ENCODE peak calls at places on chromosomes 12 and 14, in six cellular contexts. N, M, E, Y, S and B are unnamed samples.

GRCh38 chr12:109946505-109946904 is 46.4 kb downstream of the TCHP start:
- DNase-seq in E (no peak), M (no peak), S (no peak), Y (no peak), N (no peak), B (no peak)

GRCh38 chr12:27462151-27462694 is 15.7 kb downstream of the SMCO2 start:
- DNase-seq in M (no peak), Y (no peak), S (no peak), N (peak), E (no peak), B (no peak)

GRCh38 chr12:113416091-113416754 is 6.0 kb upstream of the SDSL start:
- DNase-seq in Y (no peak), M (no peak), N (peak), E (no peak), S (no peak), B (no peak)

GRCh38 chr12:4987076-4987775 is 56.5 kb upstream of the KCNA5 start:
- DNase-seq in S (no peak), N (no peak), Y (no peak), M (no peak), E (no peak), B (no peak)

GRCh38 chr12:96751626-96752025 is 155.4 kb upstream of the NEDD1 start:
- DNase-seq in N (no peak), M (no peak), E (no peak), Y (no peak), S (no peak), B (no peak)

GRCh38 chr14:39469094-39469710 is 37.0 kb upstream of the FBXO33 start:
- DNase-seq in M (no peak), E (no peak), N (peak), Y (no peak), S (no peak), B (no peak)

GRCh38 chr12:49941556-49942511 is 8.7 kb upstream of the AQP2 start:
- DNase-seq in E (no peak), M (no peak), N (no peak), Y (no peak), S (no peak), B (no peak)

GRCh38 chr12:106682594-106683234 is 91.8 kb upstream of the RIC8B start:
- DNase-seq in S (no peak), E (no peak), M (no peak), N (no peak), Y (no peak), B (no peak)

GRCh38 chr14:76456200-76456599 is 80.3 kb downstream of the ESRRB start:
- DNase-seq in E (no peak), M (no peak), N (peak), S (peak), Y (no peak), B (no peak)

GRCh38 chr14:77032854-77033621 is 4.5 kb upstream of the IRF2BPL start:
- DNase-seq in S (peak), E (peak), N (peak), Y (peak), M (peak), B (peak)

GRCh38 chr12:44457465-44457864 is 418.6 kb downstream of the NELL2 start:
- DNase-seq in Y (no peak), E (no peak), M (no peak), S (no peak), N (no peak), B (no peak)

GRCh38 chr14:70735043-70735442 is 74.3 kb downstream of the MAP3K9 start:
- DNase-seq in M (no peak), S (peak), E (no peak), N (no peak), Y (no peak), B (no peak)

GRCh38 chr14:23099212-23099861 is 4.0 kb downstream of the C14orf119 start:
- DNase-seq in N (no peak), S (no peak), Y (no peak), E (no peak), M (no peak), B (no peak)

GRCh38 chr12:115319641-115320040 is 635.7 kb upstream of the TBX3 start:
- DNase-seq in S (no peak), Y (no peak), M (no peak), E (no peak), N (no peak), B (no peak)

GRCh38 chr12:62739266-62739831 is 195.6 kb downstream of the PPM1H start:
- DNase-seq in N (no peak), M (no peak), S (no peak), E (no peak), Y (no peak), B (no peak)

GRCh38 chr14:50232276-50232642 is 881 bp upstream of the SOS2 start:
- DNase-seq in Y (no peak), N (no peak), E (no peak), M (no peak), S (no peak), B (no peak)

GRCh38 chr12:12265571-12266388 is 1.1 kb downstream of the LRP6 start:
- DNase-seq in M (no peak), E (no peak), Y (no peak), N (no peak), S (no peak), B (peak)

GRCh38 chr12:117067016-117067415 is 32.2 kb downstream of the TESC start:
- DNase-seq in E (no peak), Y (no peak), S (no peak), M (no peak), N (no peak), B (no peak)

GRCh38 chr12:107415066-107415465 is 270.5 kb upstream of the PWP1 start:
- DNase-seq in S (no peak), E (no peak), M (no peak), Y (no peak), N (no peak), B (no peak)

GRCh38 chr12:42756841-42757661 is 167.5 kb upstream of the PRICKLE1 start:
- DNase-seq in M (no peak), N (no peak), E (no peak), S (peak), Y (no peak), B (no peak)

GRCh38 chr12:124923906-124924734 is 9.7 kb upstream of the UBC start:
- DNase-seq in S (no peak), M (no peak), E (no peak), N (no peak), Y (no peak), B (no peak)